ENCODE peak calls at places on chromosome 2, in nine cellular contexts. One of them, this sample, is unnamed.

GRCh38 chr2:241843321-241844065 is 15.2 kb downstream of the PDCD1 start:
- DNase-seq in endothelial cell: no peak
- DNase-seq in fibroblast of villous mesenchyme: no peak
- DNase-seq in activated T-helper 1 cell treated with Interleukin-2 at 50 U/mL for 16 hours: no peak
- DNase-seq in NCI-H69: no peak
- DNase-seq in AG08395: no peak
- DNase-seq in stimulated activated CD8-positive, alpha-beta memory T cell treated with anti-CD3 and anti-CD28 coated beads, Interleukin-7, amount 100 ng/mL, for 1 hour: no peak
- DNase-seq in activated effector memory CD4-positive, alpha-beta T cell treated with anti-CD3 and anti-CD28 coated beads, Interleukin-2, amount 50 U/mL, for 16 hours: no peak
- DNase-seq in uterus: peak
- DNase-seq in this sample: peak

GRCh38 chr2:220182790-220183189 is 555.4 kb downstream of the SLC4A3 start:
- DNase-seq in endothelial cell: no peak
- DNase-seq in fibroblast of villous mesenchyme: no peak
- DNase-seq in activated T-helper 1 cell treated with Interleukin-2 at 50 U/mL for 16 hours: no peak
- DNase-seq in NCI-H69: no peak
- DNase-seq in AG08395: no peak
- DNase-seq in stimulated activated CD8-positive, alpha-beta memory T cell treated with anti-CD3 and anti-CD28 coated beads, Interleukin-7, amount 100 ng/mL, for 1 hour: no peak
- DNase-seq in activated effector memory CD4-positive, alpha-beta T cell treated with anti-CD3 and anti-CD28 coated beads, Interleukin-2, amount 50 U/mL, for 16 hours: no peak
- DNase-seq in uterus: no peak
- DNase-seq in this sample: no peak

GRCh38 chr2:27960237-27960912 is 69.8 kb downstream of the BABAM2 start:
- DNase-seq in endothelial cell: no peak
- DNase-seq in fibroblast of villous mesenchyme: peak
- DNase-seq in activated T-helper 1 cell treated with Interleukin-2 at 50 U/mL for 16 hours: no peak
- DNase-seq in NCI-H69: no peak
- DNase-seq in AG08395: peak
- DNase-seq in stimulated activated CD8-positive, alpha-beta memory T cell treated with anti-CD3 and anti-CD28 coated beads, Interleukin-7, amount 100 ng/mL, for 1 hour: no peak
- DNase-seq in activated effector memory CD4-positive, alpha-beta T cell treated with anti-CD3 and anti-CD28 coated beads, Interleukin-2, amount 50 U/mL, for 16 hours: no peak
- DNase-seq in uterus: no peak
- DNase-seq in this sample: no peak

GRCh38 chr2:183530333-183530901 is 406.2 kb downstream of the NUP35 start:
- DNase-seq in endothelial cell: no peak
- DNase-seq in fibroblast of villous mesenchyme: no peak
- DNase-seq in activated T-helper 1 cell treated with Interleukin-2 at 50 U/mL for 16 hours: no peak
- DNase-seq in NCI-H69: no peak
- DNase-seq in AG08395: no peak
- DNase-seq in stimulated activated CD8-positive, alpha-beta memory T cell treated with anti-CD3 and anti-CD28 coated beads, Interleukin-7, amount 100 ng/mL, for 1 hour: no peak
- DNase-seq in activated effector memory CD4-positive, alpha-beta T cell treated with anti-CD3 and anti-CD28 coated beads, Interleukin-2, amount 50 U/mL, for 16 hours: no peak
- DNase-seq in uterus: no peak
- DNase-seq in this sample: no peak

GRCh38 chr2:226985227-226985946 is 149.5 kb downstream of the RHBDD1 start:
- DNase-seq in endothelial cell: peak
- DNase-seq in fibroblast of villous mesenchyme: peak
- DNase-seq in activated T-helper 1 cell treated with Interleukin-2 at 50 U/mL for 16 hours: no peak
- DNase-seq in NCI-H69: peak
- DNase-seq in AG08395: peak
- DNase-seq in stimulated activated CD8-positive, alpha-beta memory T cell treated with anti-CD3 and anti-CD28 coated beads, Interleukin-7, amount 100 ng/mL, for 1 hour: no peak
- DNase-seq in activated effector memory CD4-positive, alpha-beta T cell treated with anti-CD3 and anti-CD28 coated beads, Interleukin-2, amount 50 U/mL, for 16 hours: no peak
- DNase-seq in uterus: peak
- DNase-seq in this sample: peak

GRCh38 chr2:33441235-33441810 is 35.1 kb upstream of the RASGRP3 start:
- DNase-seq in endothelial cell: peak
- DNase-seq in fibroblast of villous mesenchyme: peak
- DNase-seq in activated T-helper 1 cell treated with Interleukin-2 at 50 U/mL for 16 hours: no peak
- DNase-seq in NCI-H69: peak
- DNase-seq in AG08395: peak
- DNase-seq in stimulated activated CD8-positive, alpha-beta memory T cell treated with anti-CD3 and anti-CD28 coated beads, Interleukin-7, amount 100 ng/mL, for 1 hour: peak
- DNase-seq in activated effector memory CD4-positive, alpha-beta T cell treated with anti-CD3 and anti-CD28 coated beads, Interleukin-2, amount 50 U/mL, for 16 hours: no peak
- DNase-seq in uterus: peak
- DNase-seq in this sample: peak

GRCh38 chr2:241020201-241020600 is 21.8 kb downstream of the SNED1 start:
- DNase-seq in endothelial cell: no peak
- DNase-seq in fibroblast of villous mesenchyme: no peak
- DNase-seq in activated T-helper 1 cell treated with Interleukin-2 at 50 U/mL for 16 hours: no peak
- DNase-seq in NCI-H69: no peak
- DNase-seq in AG08395: no peak
- DNase-seq in stimulated activated CD8-positive, alpha-beta memory T cell treated with anti-CD3 and anti-CD28 coated beads, Interleukin-7, amount 100 ng/mL, for 1 hour: no peak
- DNase-seq in activated effector memory CD4-positive, alpha-beta T cell treated with anti-CD3 and anti-CD28 coated beads, Interleukin-2, amount 50 U/mL, for 16 hours: no peak
- DNase-seq in uterus: no peak
- DNase-seq in this sample: no peak

GRCh38 chr2:30147196-30147714 is 448 bp downstream of the YPEL5 start:
- DNase-seq in endothelial cell: peak
- DNase-seq in fibroblast of villous mesenchyme: no peak
- DNase-seq in activated T-helper 1 cell treated with Interleukin-2 at 50 U/mL for 16 hours: peak
- DNase-seq in NCI-H69: no peak
- DNase-seq in AG08395: no peak
- DNase-seq in stimulated activated CD8-positive, alpha-beta memory T cell treated with anti-CD3 and anti-CD28 coated beads, Interleukin-7, amount 100 ng/mL, for 1 hour: peak
- DNase-seq in activated effector memory CD4-positive, alpha-beta T cell treated with anti-CD3 and anti-CD28 coated beads, Interleukin-2, amount 50 U/mL, for 16 hours: no peak
- DNase-seq in uterus: peak
- DNase-seq in this sample: peak

GRCh38 chr2:185608799-185609198 is 129.8 kb upstream of the FSIP2 start:
- DNase-seq in endothelial cell: no peak
- DNase-seq in fibroblast of villous mesenchyme: no peak
- DNase-seq in activated T-helper 1 cell treated with Interleukin-2 at 50 U/mL for 16 hours: no peak
- DNase-seq in NCI-H69: peak
- DNase-seq in AG08395: no peak
- DNase-seq in stimulated activated CD8-positive, alpha-beta memory T cell treated with anti-CD3 and anti-CD28 coated beads, Interleukin-7, amount 100 ng/mL, for 1 hour: no peak
- DNase-seq in activated effector memory CD4-positive, alpha-beta T cell treated with anti-CD3 and anti-CD28 coated beads, Interleukin-2, amount 50 U/mL, for 16 hours: no peak
- DNase-seq in uterus: no peak
- DNase-seq in this sample: no peak

GRCh38 chr2:112794131-112794733 is 9.9 kb upstream of the IL1A start:
- DNase-seq in endothelial cell: no peak
- DNase-seq in fibroblast of villous mesenchyme: peak
- DNase-seq in activated T-helper 1 cell treated with Interleukin-2 at 50 U/mL for 16 hours: no peak
- DNase-seq in NCI-H69: no peak
- DNase-seq in AG08395: peak
- DNase-seq in stimulated activated CD8-positive, alpha-beta memory T cell treated with anti-CD3 and anti-CD28 coated beads, Interleukin-7, amount 100 ng/mL, for 1 hour: no peak
- DNase-seq in activated effector memory CD4-positive, alpha-beta T cell treated with anti-CD3 and anti-CD28 coated beads, Interleukin-2, amount 50 U/mL, for 16 hours: peak
- DNase-seq in uterus: no peak
- DNase-seq in this sample: no peak

GRCh38 chr2:171227066-171227782 is 66.5 kb upstream of the TLK1 start:
- DNase-seq in endothelial cell: no peak
- DNase-seq in fibroblast of villous mesenchyme: no peak
- DNase-seq in activated T-helper 1 cell treated with Interleukin-2 at 50 U/mL for 16 hours: no peak
- DNase-seq in NCI-H69: no peak
- DNase-seq in AG08395: no peak
- DNase-seq in stimulated activated CD8-positive, alpha-beta memory T cell treated with anti-CD3 and anti-CD28 coated beads, Interleukin-7, amount 100 ng/mL, for 1 hour: no peak
- DNase-seq in activated effector memory CD4-positive, alpha-beta T cell treated with anti-CD3 and anti-CD28 coated beads, Interleukin-2, amount 50 U/mL, for 16 hours: no peak
- DNase-seq in uterus: no peak
- DNase-seq in this sample: no peak

GRCh38 chr2:230908595-230909191 is 16.3 kb downstream of the GPR55 start:
- DNase-seq in endothelial cell: no peak
- DNase-seq in fibroblast of villous mesenchyme: peak
- DNase-seq in activated T-helper 1 cell treated with Interleukin-2 at 50 U/mL for 16 hours: no peak
- DNase-seq in NCI-H69: peak
- DNase-seq in AG08395: peak
- DNase-seq in stimulated activated CD8-positive, alpha-beta memory T cell treated with anti-CD3 and anti-CD28 coated beads, Interleukin-7, amount 100 ng/mL, for 1 hour: no peak
- DNase-seq in activated effector memory CD4-positive, alpha-beta T cell treated with anti-CD3 and anti-CD28 coated beads, Interleukin-2, amount 50 U/mL, for 16 hours: peak
- DNase-seq in uterus: peak
- DNase-seq in this sample: peak

GRCh38 chr2:238929242-238930081 is 81.6 kb downstream of the TWIST2 start:
- DNase-seq in endothelial cell: no peak
- DNase-seq in fibroblast of villous mesenchyme: peak
- DNase-seq in activated T-helper 1 cell treated with Interleukin-2 at 50 U/mL for 16 hours: no peak
- DNase-seq in NCI-H69: no peak
- DNase-seq in AG08395: peak
- DNase-seq in stimulated activated CD8-positive, alpha-beta memory T cell treated with anti-CD3 and anti-CD28 coated beads, Interleukin-7, amount 100 ng/mL, for 1 hour: no peak
- DNase-seq in activated effector memory CD4-positive, alpha-beta T cell treated with anti-CD3 and anti-CD28 coated beads, Interleukin-2, amount 50 U/mL, for 16 hours: peak
- DNase-seq in uterus: peak
- DNase-seq in this sample: no peak

GRCh38 chr2:176986579-176986978 is 226.0 kb upstream of the HNRNPA3 start:
- DNase-seq in endothelial cell: no peak
- DNase-seq in fibroblast of villous mesenchyme: no peak
- DNase-seq in activated T-helper 1 cell treated with Interleukin-2 at 50 U/mL for 16 hours: no peak
- DNase-seq in NCI-H69: no peak
- DNase-seq in AG08395: no peak
- DNase-seq in stimulated activated CD8-positive, alpha-beta memory T cell treated with anti-CD3 and anti-CD28 coated beads, Interleukin-7, amount 100 ng/mL, for 1 hour: no peak
- DNase-seq in activated effector memory CD4-positive, alpha-beta T cell treated with anti-CD3 and anti-CD28 coated beads, Interleukin-2, amount 50 U/mL, for 16 hours: no peak
- DNase-seq in uterus: no peak
- DNase-seq in this sample: no peak

GRCh38 chr2:38720613-38721241 is 30.4 kb downstream of the SRSF7 start:
- DNase-seq in endothelial cell: no peak
- DNase-seq in fibroblast of villous mesenchyme: peak
- DNase-seq in activated T-helper 1 cell treated with Interleukin-2 at 50 U/mL for 16 hours: no peak
- DNase-seq in NCI-H69: no peak
- DNase-seq in AG08395: peak
- DNase-seq in stimulated activated CD8-positive, alpha-beta memory T cell treated with anti-CD3 and anti-CD28 coated beads, Interleukin-7, amount 100 ng/mL, for 1 hour: no peak
- DNase-seq in activated effector memory CD4-positive, alpha-beta T cell treated with anti-CD3 and anti-CD28 coated beads, Interleukin-2, amount 50 U/mL, for 16 hours: peak
- DNase-seq in uterus: peak
- DNase-seq in this sample: no peak

GRCh38 chr2:24399434-24400206 is 39.3 kb upstream of the ITSN2 start:
- DNase-seq in endothelial cell: no peak
- DNase-seq in fibroblast of villous mesenchyme: peak
- DNase-seq in activated T-helper 1 cell treated with Interleukin-2 at 50 U/mL for 16 hours: no peak
- DNase-seq in NCI-H69: peak
- DNase-seq in AG08395: no peak
- DNase-seq in stimulated activated CD8-positive, alpha-beta memory T cell treated with anti-CD3 and anti-CD28 coated beads, Interleukin-7, amount 100 ng/mL, for 1 hour: no peak
- DNase-seq in activated effector memory CD4-positive, alpha-beta T cell treated with anti-CD3 and anti-CD28 coated beads, Interleukin-2, amount 50 U/mL, for 16 hours: no peak
- DNase-seq in uterus: no peak
- DNase-seq in this sample: no peak

GRCh38 chr2:55519908-55520885 is 679 bp downstream of the CFAP36 start:
- DNase-seq in endothelial cell: no peak
- DNase-seq in fibroblast of villous mesenchyme: peak
- DNase-seq in activated T-helper 1 cell treated with Interleukin-2 at 50 U/mL for 16 hours: peak
- DNase-seq in NCI-H69: peak
- DNase-seq in AG08395: peak
- DNase-seq in stimulated activated CD8-positive, alpha-beta memory T cell treated with anti-CD3 and anti-CD28 coated beads, Interleukin-7, amount 100 ng/mL, for 1 hour: no peak
- DNase-seq in activated effector memory CD4-positive, alpha-beta T cell treated with anti-CD3 and anti-CD28 coated beads, Interleukin-2, amount 50 U/mL, for 16 hours: peak
- DNase-seq in uterus: no peak
- DNase-seq in this sample: peak

GRCh38 chr2:54967759-54968365 is 82.4 kb downstream of the RTN4 start:
- DNase-seq in endothelial cell: no peak
- DNase-seq in fibroblast of villous mesenchyme: no peak
- DNase-seq in activated T-helper 1 cell treated with Interleukin-2 at 50 U/mL for 16 hours: no peak
- DNase-seq in NCI-H69: no peak
- DNase-seq in AG08395: no peak
- DNase-seq in stimulated activated CD8-positive, alpha-beta memory T cell treated with anti-CD3 and anti-CD28 coated beads, Interleukin-7, amount 100 ng/mL, for 1 hour: no peak
- DNase-seq in activated effector memory CD4-positive, alpha-beta T cell treated with anti-CD3 and anti-CD28 coated beads, Interleukin-2, amount 50 U/mL, for 16 hours: no peak
- DNase-seq in uterus: no peak
- DNase-seq in this sample: no peak

GRCh38 chr2:122927710-122928249 is 1097.3 kb upstream of the CNTNAP5 start:
- DNase-seq in endothelial cell: no peak
- DNase-seq in fibroblast of villous mesenchyme: no peak
- DNase-seq in activated T-helper 1 cell treated with Interleukin-2 at 50 U/mL for 16 hours: no peak
- DNase-seq in NCI-H69: no peak
- DNase-seq in AG08395: no peak
- DNase-seq in stimulated activated CD8-positive, alpha-beta memory T cell treated with anti-CD3 and anti-CD28 coated beads, Interleukin-7, amount 100 ng/mL, for 1 hour: no peak
- DNase-seq in activated effector memory CD4-positive, alpha-beta T cell treated with anti-CD3 and anti-CD28 coated beads, Interleukin-2, amount 50 U/mL, for 16 hours: no peak
- DNase-seq in uterus: no peak
- DNase-seq in this sample: no peak

GRCh38 chr2:165795011-165795410 is 964 bp upstream of the GALNT3 start:
- DNase-seq in endothelial cell: no peak
- DNase-seq in fibroblast of villous mesenchyme: no peak
- DNase-seq in activated T-helper 1 cell treated with Interleukin-2 at 50 U/mL for 16 hours: no peak
- DNase-seq in NCI-H69: no peak
- DNase-seq in AG08395: no peak
- DNase-seq in stimulated activated CD8-positive, alpha-beta memory T cell treated with anti-CD3 and anti-CD28 coated beads, Interleukin-7, amount 100 ng/mL, for 1 hour: no peak
- DNase-seq in activated effector memory CD4-positive, alpha-beta T cell treated with anti-CD3 and anti-CD28 coated beads, Interleukin-2, amount 50 U/mL, for 16 hours: no peak
- DNase-seq in uterus: no peak
- DNase-seq in this sample: no peak

This sample was measured in islet precursor cell.